ENCODE peak calls at places on chromosomes 2 and 18, in eight cellular contexts. G, X, K, Q, P, C, I and E are unnamed samples.

GRCh38 chr18:13175754-13176210 is 42.8 kb upstream of the LDLRAD4 start:
- DNase-seq in G (no peak), X (no peak), K (no peak), Q (no peak), P (no peak), C (peak), I (no peak), E (no peak)

GRCh38 chr2:40242315-40242714 is 209.6 kb downstream of the SLC8A1 start:
- DNase-seq in G (no peak), X (no peak), K (no peak), Q (no peak), P (no peak), C (no peak), I (no peak), E (no peak)

GRCh38 chr2:43609304-43609883 is 13.6 kb upstream of the THADA start:
- DNase-seq in G (no peak), X (no peak), K (peak), Q (no peak), P (no peak), C (no peak), I (peak), E (no peak)

GRCh38 chr18:77749189-77749588 is 499.5 kb downstream of the GALR1 start:
- DNase-seq in G (no peak), X (no peak), K (no peak), Q (no peak), P (no peak), C (peak), I (no peak), E (no peak)

GRCh38 chr2:24404582-24404981 is 44.2 kb upstream of the ITSN2 start:
- DNase-seq in G (peak), X (no peak), K (no peak), Q (no peak), P (no peak), C (no peak), I (no peak), E (no peak)

GRCh38 chr18:11989966-11990380 is 8.7 kb downstream of the IMPA2 start:
- DNase-seq in G (no peak), X (no peak), K (no peak), Q (no peak), P (no peak), C (no peak), I (no peak), E (no peak)

GRCh38 chr2:28375742-28376631 is 16.7 kb upstream of the FOSL2 start:
- DNase-seq in G (no peak), X (no peak), K (no peak), Q (no peak), P (no peak), C (no peak), I (no peak), E (no peak)

GRCh38 chr2:228768818-228769217 is 502.3 kb downstream of the PID1 start:
- DNase-seq in G (peak), X (no peak), K (no peak), Q (no peak), P (no peak), C (no peak), I (peak), E (no peak)

GRCh38 chr2:69770193-69770702 is 28.3 kb downstream of the ANXA4 start:
- DNase-seq in G (peak), X (no peak), K (no peak), Q (no peak), P (no peak), C (peak), I (peak), E (no peak)

GRCh38 chr2:235669269-235669831 is 175.5 kb downstream of the AGAP1 start:
- DNase-seq in G (peak), X (no peak), K (peak), Q (no peak), P (no peak), C (peak), I (peak), E (peak)

GRCh38 chr2:103401621-103402020 is 639.8 kb downstream of the TMEM182 start:
- DNase-seq in G (no peak), X (no peak), K (peak), Q (no peak), P (no peak), C (no peak), I (no peak), E (no peak)

GRCh38 chr18:35415511-35416427 is 38.6 kb upstream of the ZNF396 start:
- DNase-seq in G (no peak), X (no peak), K (no peak), Q (no peak), P (no peak), C (no peak), I (no peak), E (no peak)

GRCh38 chr2:99974275-99974674 is 168.1 kb downstream of the AFF3 start:
- DNase-seq in G (no peak), X (no peak), K (no peak), Q (no peak), P (no peak), C (no peak), I (no peak), E (no peak)

GRCh38 chr2:148653437-148653836 is 8.9 kb downstream of the EPC2 start:
- DNase-seq in G (no peak), X (no peak), K (no peak), Q (no peak), P (no peak), C (no peak), I (no peak), E (no peak)

GRCh38 chr2:27307545-27308358 is 493 bp downstream of the UCN start:
- DNase-seq in G (no peak), X (no peak), K (no peak), Q (no peak), P (no peak), C (no peak), I (no peak), E (no peak)

GRCh38 chr2:225010804-225011203 is 31.5 kb downstream of the DOCK10 start:
- DNase-seq in G (no peak), X (no peak), K (no peak), Q (no peak), P (no peak), C (no peak), I (peak), E (no peak)

GRCh38 chr2:240991378-240992263 is 6.8 kb upstream of the SNED1 start:
- DNase-seq in G (peak), X (no peak), K (no peak), Q (no peak), P (no peak), C (no peak), I (peak), E (no peak)

GRCh38 chr18:36769172-36769571 is 59.6 kb downstream of the TPGS2 start:
- DNase-seq in G (no peak), X (no peak), K (no peak), Q (no peak), P (no peak), C (no peak), I (no peak), E (no peak)

GRCh38 chr2:71675296-71675695 is 221.9 kb downstream of the DYSF start:
- DNase-seq in G (no peak), X (no peak), K (no peak), Q (no peak), P (no peak), C (peak), I (no peak), E (no peak)

GRCh38 chr2:168787098-168787781 is 15.2 kb upstream of the NOSTRIN start:
- DNase-seq in G (no peak), X (no peak), K (no peak), Q (no peak), P (no peak), C (no peak), I (no peak), E (no peak)

GRCh38 chr18:43661570-43661969 is 384.3 kb upstream of the SYT4 start:
- DNase-seq in G (no peak), X (no peak), K (peak), Q (no peak), P (no peak), C (no peak), I (peak), E (peak)

GRCh38 chr2:177753682-177754475 is 318.7 kb downstream of the PDE11A start:
- DNase-seq in G (no peak), X (no peak), K (peak), Q (peak), P (no peak), C (no peak), I (peak), E (peak)

GRCh38 chr2:43387092-43388062 is 161.0 kb upstream of the ZFP36L2 start:
- DNase-seq in G (no peak), X (no peak), K (no peak), Q (no peak), P (no peak), C (no peak), I (no peak), E (no peak)

GRCh38 chr18:42961298-42961697 is 154.2 kb downstream of the RIT2 start:
- DNase-seq in G (no peak), X (no peak), K (no peak), Q (no peak), P (no peak), C (no peak), I (no peak), E (no peak)

GRCh38 chr2:20635698-20636584 is 15.0 kb downstream of the HS1BP3 start:
- DNase-seq in G (peak), X (peak), K (peak), Q (no peak), P (no peak), C (peak), I (peak), E (no peak)

GRCh38 chr2:46547223-46548102 is 68.1 kb downstream of the TMEM247 start:
- DNase-seq in G (no peak), X (no peak), K (no peak), Q (no peak), P (no peak), C (no peak), I (no peak), E (no peak)

GRCh38 chr18:34650121-34650545 is 60.0 kb upstream of the DTNA start:
- DNase-seq in G (no peak), X (no peak), K (no peak), Q (no peak), P (no peak), C (no peak), I (peak), E (no peak)

GRCh38 chr2:75484840-75485239 is 75.9 kb downstream of the EVA1A start:
- DNase-seq in G (no peak), X (no peak), K (no peak), Q (no peak), P (no peak), C (no peak), I (no peak), E (no peak)

GRCh38 chr2:140895378-140895777 is 1235.4 kb downstream of the LRP1B start:
- DNase-seq in G (no peak), X (no peak), K (no peak), Q (no peak), P (no peak), C (no peak), I (no peak), E (no peak)

GRCh38 chr18:48896875-48897511 is 53.8 kb downstream of the SMAD7 start:
- DNase-seq in G (peak), X (peak), K (no peak), Q (no peak), P (no peak), C (peak), I (no peak), E (no peak)

GRCh38 chr2:218393750-218394290 is 5.8 kb upstream of the CTDSP1 start:
- DNase-seq in G (no peak), X (no peak), K (no peak), Q (no peak), P (no peak), C (no peak), I (no peak), E (no peak)